ENCODE peak calls at places on chromosomes 2 and 18, in ten cellular contexts. I is osteoblast, V is fibroblast of lung, D is H9, T is HepG2, W is IMR-90, S is HCT116, Z is MM.1S, O is neuronal stem cell, L is mammary epithelial cell. B is an unnamed sample.

GRCh38 chr2:192267484-192267883 is 72.8 kb upstream of the TMEFF2 start:
- DNase-seq in L (peak), O (no peak), D (no peak), S (no peak), T (no peak), W (peak), I (peak), Z (no peak), V (peak), B (no peak)

GRCh38 chr2:44291281-44292248 is 16.3 kb downstream of the SLC3A1 start:
- DNase-seq in I (peak), O (no peak), V (peak), L (peak), S (peak), D (peak), W (peak), T (peak), Z (no peak), B (peak)

GRCh38 chr18:5286525-5286924 is 9.0 kb downstream of the ZBTB14 start:
- DNase-seq in I (no peak), O (no peak), T (no peak), W (peak), S (no peak), V (no peak), L (no peak), D (no peak), Z (no peak), B (no peak)

GRCh38 chr2:23207871-23208270 is 177.1 kb upstream of the KLHL29 start:
- DNase-seq in I (no peak), D (no peak), S (no peak), Z (no peak), L (no peak), W (no peak), O (no peak), V (no peak), T (peak), B (no peak)

GRCh38 chr2:30346475-30347169 is 100.4 kb upstream of the LCLAT1 start:
- DNase-seq in I (no peak), Z (no peak), S (no peak), V (peak), L (no peak), T (no peak), D (peak), W (no peak), O (no peak), B (peak)

GRCh38 chr2:212032536-212033219 is 505.9 kb downstream of the ERBB4 start:
- DNase-seq in I (no peak), D (no peak), S (no peak), Z (no peak), T (no peak), V (peak), O (no peak), L (peak), W (peak), B (no peak)

GRCh38 chr2:149409506-149409905 is 79.1 kb downstream of the LYPD6 start:
- DNase-seq in V (no peak), O (no peak), I (no peak), Z (no peak), S (no peak), D (no peak), T (no peak), W (no peak), L (no peak), B (no peak)

GRCh38 chr2:215418064-215418963 is 17.6 kb downstream of the FN1 start:
- DNase-seq in V (no peak), Z (no peak), I (no peak), D (no peak), S (no peak), L (no peak), O (no peak), T (peak), W (no peak), B (no peak)

GRCh38 chr2:98868548-98869271 is 67.3 kb downstream of the CRACDL start:
- DNase-seq in L (no peak), T (peak), V (no peak), D (no peak), I (no peak), Z (no peak), O (no peak), W (no peak), S (no peak), B (no peak)

GRCh38 chr2:241659150-241659739 is 21.8 kb downstream of the ATG4B start:
- DNase-seq in V (peak), Z (no peak), S (no peak), L (peak), I (peak), D (peak), W (peak), O (peak), T (peak), B (peak)

GRCh38 chr2:218694405-218695145 is 16.1 kb upstream of the TTLL4 start:
- DNase-seq in V (peak), T (no peak), S (no peak), Z (no peak), L (no peak), I (no peak), D (no peak), O (peak), W (peak), B (peak)

GRCh38 chr2:166897666-166898065 is 9.4 kb downstream of the XIRP2 start:
- DNase-seq in I (no peak), W (no peak), S (no peak), T (no peak), V (no peak), O (no peak), L (no peak), Z (no peak), D (no peak), B (no peak)

GRCh38 chr18:56298935-56299334 is 339.5 kb downstream of the TXNL1 start:
- DNase-seq in T (no peak), I (peak), O (no peak), S (no peak), L (peak), V (peak), W (peak), D (no peak), Z (no peak), B (no peak)

GRCh38 chr2:218406949-218407703 is 7.5 kb downstream of the CTDSP1 start:
- DNase-seq in I (peak), W (peak), T (no peak), O (no peak), S (no peak), D (peak), V (peak), L (peak), Z (no peak), B (peak)

GRCh38 chr2:16038586-16038985 is 98.2 kb downstream of the MYCN start:
- DNase-seq in L (no peak), O (no peak), D (no peak), I (no peak), V (no peak), W (no peak), T (no peak), S (no peak), Z (no peak), B (no peak)

GRCh38 chr2:240395896-240396622 is 39.4 kb upstream of the GPC1 start:
- DNase-seq in L (peak), V (no peak), W (no peak), D (no peak), I (peak), S (no peak), T (no peak), Z (no peak), O (no peak), B (no peak)

GRCh38 chr2:2291500-2292260 is 39.4 kb downstream of the MYT1L start:
- DNase-seq in T (no peak), Z (no peak), V (no peak), D (peak), S (no peak), O (peak), L (no peak), W (no peak), I (peak), B (peak)

GRCh38 chr2:236061497-236061896 is 106.7 kb downstream of the GBX2 start:
- DNase-seq in L (no peak), S (no peak), T (no peak), Z (no peak), I (no peak), V (no peak), D (no peak), O (no peak), W (no peak), B (no peak)

GRCh38 chr2:19484736-19485135 is 126.3 kb upstream of the OSR1 start:
- DNase-seq in I (no peak), V (no peak), T (no peak), W (no peak), Z (peak), S (no peak), D (no peak), L (no peak), O (no peak), B (no peak)

GRCh38 chr2:58432491-58433166 is 191.5 kb upstream of the FANCL start:
- DNase-seq in I (no peak), D (no peak), T (no peak), Z (no peak), W (no peak), V (peak), L (no peak), O (no peak), S (no peak), B (no peak)

GRCh38 chr2:203814661-203815540 is 52.7 kb upstream of the CTLA4 start:
- DNase-seq in S (peak), D (peak), V (peak), L (peak), Z (peak), O (peak), I (peak), T (peak), W (peak), B (peak)

GRCh38 chr2:159797468-159798375 is at the start of gene CD302:
- DNase-seq in I (peak), T (peak), L (peak), W (peak), Z (no peak), D (peak), O (peak), V (peak), S (no peak), B (peak)

GRCh38 chr2:228875152-228875875 is 395.8 kb downstream of the PID1 start:
- DNase-seq in V (peak), S (no peak), I (no peak), O (no peak), W (no peak), Z (no peak), D (no peak), T (no peak), L (peak), B (no peak)

GRCh38 chr2:64904405-64905329 is 84.5 kb upstream of the SLC1A4 start:
- DNase-seq in Z (no peak), T (peak), V (no peak), W (no peak), S (no peak), O (no peak), L (no peak), I (no peak), D (no peak), B (peak)

GRCh38 chr18:50183556-50183955 is 11.4 kb downstream of the MYO5B start:
- DNase-seq in Z (no peak), D (peak), L (peak), O (no peak), W (peak), I (no peak), S (peak), T (peak), V (peak), B (no peak)

GRCh38 chr2:24558781-24559540 is 67.9 kb downstream of the NCOA1 start:
- DNase-seq in W (no peak), T (no peak), I (no peak), O (no peak), V (no peak), L (no peak), D (no peak), S (no peak), Z (no peak), B (no peak)

GRCh38 chr2:11869423-11869991 is 123.1 kb downstream of the LPIN1 start:
- DNase-seq in D (no peak), I (no peak), Z (no peak), T (no peak), V (no peak), L (no peak), O (no peak), W (no peak), S (no peak), B (peak)

GRCh38 chr2:127117603-127118002 is 10.6 kb upstream of the BIN1 start:
- DNase-seq in V (no peak), S (no peak), T (no peak), W (no peak), I (peak), L (no peak), Z (no peak), D (no peak), O (no peak), B (no peak)
- H2AFZ ChIP-seq in V (no peak), S (no peak), T (no peak), W (no peak), I (no peak), L (no peak), Z (no peak), D (no peak), O (no peak), B (no peak)

DNA sequence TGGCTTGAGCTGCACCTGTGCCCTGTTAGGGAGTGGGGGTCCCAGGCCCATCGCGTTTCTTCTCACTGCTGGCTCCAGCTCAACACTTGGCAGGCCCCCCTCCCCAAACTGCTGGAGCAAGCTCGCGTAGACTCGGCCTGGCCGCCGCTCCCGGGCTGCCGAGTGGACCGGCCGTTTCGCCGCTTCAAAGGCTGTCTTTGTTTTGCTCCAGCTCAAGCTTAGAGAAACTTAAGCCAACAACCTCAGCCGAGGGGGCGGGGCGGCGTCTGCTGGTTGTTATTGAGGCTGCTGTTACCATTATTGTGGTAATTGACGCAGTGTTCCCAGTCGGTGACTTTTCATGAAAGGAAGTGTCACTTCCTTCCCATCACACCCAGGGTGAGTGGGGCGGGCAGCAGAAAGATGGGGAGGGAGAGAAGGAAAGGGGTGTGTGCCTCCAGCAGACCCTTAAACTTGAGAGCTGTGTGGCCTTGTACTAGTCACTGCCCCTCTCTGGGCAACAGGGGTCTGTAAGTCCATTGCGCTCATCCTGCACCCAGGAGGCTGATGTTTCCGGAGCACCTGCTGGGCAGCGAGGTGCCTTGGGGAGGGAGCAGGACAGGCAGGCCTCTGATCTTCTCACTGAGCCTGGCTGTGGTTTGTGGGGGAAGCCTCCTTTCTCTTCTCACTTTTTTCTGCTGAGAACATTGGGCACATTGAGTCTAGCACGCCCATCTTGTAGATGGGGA is 2.1 kb downstream of the ARID5A start:
- DNase-seq in I (peak), W (no peak), D (peak), T (peak), Z (peak), V (peak), S (no peak), O (peak), L (peak), B (peak)
- H2AFZ ChIP-seq in I (no peak), W (peak), D (no peak), T (no peak), Z (no peak), V (no peak), S (no peak), O (peak), L (no peak), B (no peak)

GRCh38 chr2:71535526-71535925 is 82.2 kb downstream of the DYSF start:
- DNase-seq in T (no peak), V (no peak), I (no peak), W (no peak), D (peak), L (no peak), S (no peak), Z (no peak), O (no peak), B (no peak)

GRCh38 chr2:71538241-71538640 is 84.9 kb downstream of the DYSF start:
- DNase-seq in D (peak), Z (no peak), I (no peak), O (no peak), W (no peak), S (no peak), L (no peak), T (no peak), V (no peak), B (no peak)

GRCh38 chr2:71534786-71535185 is 81.4 kb downstream of the DYSF start:
- DNase-seq in L (no peak), I (no peak), V (no peak), O (no peak), W (no peak), D (peak), S (no peak), T (no peak), Z (no peak), B (no peak)

GRCh38 chr2:71536311-71536710 is 83.0 kb downstream of the DYSF start:
- DNase-seq in T (no peak), D (peak), V (no peak), Z (no peak), S (no peak), L (peak), I (peak), O (no peak), W (no peak), B (no peak)

GRCh38 chr2:71538656-71539265 is 85.4 kb downstream of the DYSF start:
- DNase-seq in L (no peak), I (no peak), O (no peak), V (no peak), Z (no peak), T (no peak), W (no peak), D (peak), S (no peak), B (no peak)
- H2AFZ ChIP-seq in L (no peak), I (no peak), O (no peak), V (no peak), Z (no peak), T (no peak), W (peak), D (no peak), S (no peak), B (no peak)

GRCh38 chr2:72276356-72276755 is 128.7 kb upstream of the CYP26B1 start:
- DNase-seq in I (no peak), O (no peak), Z (no peak), D (no peak), L (no peak), W (peak), T (no peak), S (no peak), V (peak), B (no peak)
- H2AFZ ChIP-seq in I (no peak), O (no peak), Z (no peak), D (no peak), L (no peak), W (no peak), T (no peak), S (no peak), V (no peak), B (no peak)

DNA sequence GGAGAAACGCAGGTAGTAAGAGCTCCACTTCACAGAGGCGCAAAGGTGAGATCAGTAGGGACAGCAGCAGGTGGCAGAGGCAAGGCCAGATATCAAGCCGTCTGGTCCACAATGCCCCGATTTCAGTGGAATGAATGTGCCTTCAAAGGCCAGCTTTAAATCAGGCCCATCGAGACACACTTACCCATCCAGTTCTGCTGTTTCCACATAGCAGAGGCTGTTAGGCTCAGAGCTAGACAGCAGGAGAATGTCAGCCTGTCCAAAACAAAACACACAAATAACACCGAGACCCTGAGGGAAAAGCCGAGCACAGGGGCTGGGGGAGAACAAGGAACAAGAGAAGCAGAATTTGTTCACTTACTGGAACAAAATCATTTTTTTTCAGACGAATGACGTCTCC is 75.8 kb upstream of the NARS1 start:
- DNase-seq in T (no peak), W (no peak), Z (no peak), V (no peak), D (no peak), S (no peak), O (no peak), I (no peak), L (no peak), B (no peak)
- H2AFZ ChIP-seq in T (no peak), W (no peak), Z (no peak), V (no peak), D (no peak), S (no peak), O (no peak), I (no peak), L (no peak), B (no peak)

DNA sequence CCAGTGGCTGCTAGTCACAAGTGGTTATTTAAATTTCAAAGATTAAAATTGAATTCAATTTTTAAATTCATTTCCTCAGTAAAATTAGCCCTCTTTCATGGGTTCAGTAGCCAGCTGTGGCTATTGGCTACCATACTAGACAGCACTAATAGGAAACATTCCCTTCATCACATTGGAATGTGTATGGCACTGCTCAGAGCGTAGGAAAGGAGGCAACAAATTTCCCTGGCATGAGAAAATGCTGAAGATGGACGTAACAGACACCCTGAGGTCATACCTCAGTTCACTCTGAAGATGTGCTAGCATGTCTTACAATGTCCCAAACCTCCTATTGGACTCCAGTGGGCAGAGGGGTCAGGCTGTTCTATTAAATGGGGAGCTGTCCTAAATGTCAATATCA is 96.4 kb downstream of the C1QL2 start:
- DNase-seq in V (no peak), I (no peak), T (no peak), W (no peak), D (no peak), Z (no peak), S (no peak), O (no peak), L (no peak), B (no peak)
- H2AFZ ChIP-seq in V (no peak), I (no peak), T (no peak), W (no peak), D (no peak), Z (no peak), S (no peak), O (no peak), L (no peak), B (no peak)

GRCh38 chr2:28960401-28960800 is 20.7 kb upstream of the TOGARAM2 start:
- DNase-seq in D (no peak), O (no peak), W (no peak), S (no peak), L (no peak), V (no peak), T (no peak), I (no peak), Z (no peak), B (no peak)

GRCh38 chr2:28956415-28956826 is 24.7 kb upstream of the TOGARAM2 start:
- DNase-seq in S (peak), D (peak), W (no peak), I (peak), Z (no peak), T (peak), O (no peak), V (peak), L (no peak), B (peak)

GRCh38 chr2:28955492-28955891 is 25.6 kb upstream of the TOGARAM2 start:
- DNase-seq in Z (no peak), T (no peak), O (no peak), W (no peak), L (no peak), S (no peak), V (no peak), I (no peak), D (peak), B (no peak)

GRCh38 chr2:28956890-28957289 is 24.2 kb upstream of the TOGARAM2 start:
- DNase-seq in V (no peak), D (peak), L (no peak), T (no peak), W (no peak), O (no peak), Z (no peak), I (no peak), S (peak), B (no peak)

DNA sequence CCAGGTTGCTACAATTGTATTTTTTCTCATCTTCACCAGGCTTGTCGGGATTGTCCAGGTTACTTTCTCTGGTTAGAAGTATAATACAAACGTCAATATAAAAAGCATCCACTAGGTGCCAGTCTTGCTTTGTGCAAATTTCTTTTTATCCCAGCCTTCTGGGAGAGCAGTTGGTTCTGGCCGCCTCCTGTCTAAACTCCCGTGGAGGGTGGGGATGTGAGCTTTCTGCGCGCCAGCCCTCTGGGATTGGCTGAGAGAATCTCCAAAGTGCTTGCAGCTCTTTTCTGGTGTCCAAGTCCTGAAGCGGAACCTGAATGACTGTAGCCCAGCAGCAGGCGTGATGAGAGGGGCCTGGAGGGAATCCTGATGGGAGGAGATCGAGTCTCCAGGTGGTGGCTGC is 22.4 kb upstream of the TOGARAM2 start:
- DNase-seq in Z (peak), V (peak), I (peak), D (peak), O (peak), L (peak), T (peak), S (peak), W (peak), B (peak)
- H2AFZ ChIP-seq in Z (no peak), V (no peak), I (peak), D (no peak), O (peak), L (peak), T (no peak), S (no peak), W (peak), B (peak)